ENCODE peak calls at places on chromosome 22, in six cellular contexts. R is T-helper 9 cell; A is MM.1S; P is fibroblast of the aortic adventitia; M is stimulated activated CD8-positive, alpha-beta memory T cell treated with anti-CD3 and anti-CD28 coated beads, Interleukin-4, amount 100 ng/mL, for 4 hours; F is NCI-H2081. Y is an unnamed sample.

GRCh38 chr22:36546932-36547331 is 18.0 kb upstream of the EIF3D start:
- DNase-seq in M (no peak), F (no peak), R (no peak), A (no peak), P (peak), Y (no peak)

GRCh38 chr22:43090130-43090789 is 1.1 kb upstream of the TTLL1 start:
- DNase-seq in F (peak), A (peak), M (no peak), R (no peak), P (peak), Y (peak)

GRCh38 chr22:29266564-29267461 is 968 bp downstream of the RHBDD3 start:
- DNase-seq in A (no peak), P (peak), F (no peak), M (no peak), R (no peak), Y (peak)

GRCh38 chr22:38570841-38571364 is 920 bp upstream of the DMC1 start:
- DNase-seq in R (peak), F (peak), A (peak), M (no peak), P (peak), Y (peak)

GRCh38 chr22:44382461-44383038 is 69.8 kb upstream of the SHISAL1 start:
- DNase-seq in F (no peak), R (no peak), M (no peak), P (no peak), A (no peak), Y (peak)

GRCh38 chr22:30221121-30221992 is 25.2 kb downstream of the LIF start:
- DNase-seq in M (peak), P (no peak), R (peak), A (peak), F (no peak), Y (peak)

GRCh38 chr22:37331811-37332536 is 49.7 kb downstream of the CYTH4 start:
- DNase-seq in P (no peak), A (no peak), F (no peak), R (no peak), M (no peak), Y (no peak)

GRCh38 chr22:48960981-48961655 is 866.6 kb downstream of the BRD1 start:
- DNase-seq in P (no peak), R (no peak), M (no peak), F (no peak), A (no peak), Y (peak)

GRCh38 chr22:23675502-23676415 is 15.1 kb upstream of the RGL4 start:
- DNase-seq in F (no peak), R (no peak), P (no peak), A (no peak), M (no peak), Y (peak)

GRCh38 chr22:37566329-37566837 is 6.1 kb downstream of the CDC42EP1 start:
- DNase-seq in F (no peak), P (no peak), A (no peak), M (peak), R (peak), Y (peak)

GRCh38 chr22:27152033-27152432 is 494.6 kb downstream of the MIAT start:
- DNase-seq in P (no peak), R (no peak), A (no peak), F (no peak), M (no peak), Y (no peak)

GRCh38 chr22:29873943-29874342 is 9.0 kb upstream of the MTMR3 start:
- DNase-seq in R (no peak), M (no peak), P (no peak), A (peak), F (no peak), Y (no peak)

GRCh38 chr22:32204856-32205722 is at the start of gene RFPL2:
- DNase-seq in R (no peak), F (no peak), M (no peak), A (no peak), P (peak), Y (peak)

GRCh38 chr22:42229455-42230149 is 40.9 kb downstream of the TCF20 start:
- DNase-seq in A (no peak), M (no peak), F (no peak), R (no peak), P (peak), Y (no peak)

GRCh38 chr22:20567993-20568417 is 60.6 kb downstream of the MED15 start:
- DNase-seq in A (no peak), M (no peak), P (peak), F (no peak), R (no peak), Y (no peak)

GRCh38 chr22:23553438-23553837 is 26.7 kb downstream of the IGLL1 start:
- DNase-seq in M (no peak), R (no peak), P (no peak), F (no peak), A (no peak), Y (no peak)

GRCh38 chr22:44862981-44863860 is 110.8 kb downstream of the ARHGAP8 start:
- DNase-seq in P (no peak), M (no peak), A (no peak), F (no peak), R (no peak), Y (no peak)

GRCh38 chr22:48574776-48575566 is 1252.7 kb downstream of the BRD1 start:
- DNase-seq in A (peak), M (no peak), R (no peak), P (no peak), F (peak), Y (peak)

GRCh38 chr22:25380141-25380747 is 160.8 kb downstream of the CRYBB2 start:
- DNase-seq in P (no peak), A (no peak), R (no peak), F (no peak), M (no peak), Y (peak)

GRCh38 chr22:29039148-29039547 is 22.5 kb downstream of the C22orf31 start:
- DNase-seq in R (no peak), M (no peak), A (no peak), F (no peak), P (no peak), Y (no peak)

GRCh38 chr22:33109532-33110148 is 51.5 kb upstream of the SYN3 start:
- DNase-seq in P (no peak), M (no peak), F (no peak), R (no peak), A (no peak), Y (no peak)

GRCh38 chr22:29269731-29270474 is 1.8 kb downstream of the EWSR1 start:
- DNase-seq in F (no peak), R (no peak), P (peak), M (no peak), A (peak), Y (no peak)

GRCh38 chr22:50001388-50002231 is 11.0 kb downstream of the IL17REL start:
- DNase-seq in M (no peak), F (no peak), P (no peak), R (no peak), A (no peak), Y (no peak)

GRCh38 chr22:49139492-49140151 is 688.1 kb downstream of the BRD1 start:
- DNase-seq in F (no peak), A (no peak), R (no peak), M (no peak), P (no peak), Y (no peak)

GRCh38 chr22:20509344-20510047 is 2.1 kb downstream of the MED15 start:
- DNase-seq in F (no peak), R (peak), P (peak), M (peak), A (peak), Y (peak)

GRCh38 chr22:29302681-29303465 is 3.6 kb upstream of the GAS2L1 start:
- DNase-seq in R (no peak), A (no peak), M (no peak), F (no peak), P (no peak), Y (peak)

GRCh38 chr22:20027966-20028854 is 7.3 kb downstream of the TANGO2 start:
- DNase-seq in F (no peak), A (no peak), P (peak), M (no peak), R (no peak), Y (peak)

GRCh38 chr22:36258750-36259619 is 6.1 kb downstream of the APOL1 start:
- DNase-seq in P (peak), M (no peak), F (no peak), A (peak), R (no peak), Y (peak)

GRCh38 chr22:24402460-24403192 is 24.8 kb upstream of the ADORA2A start:
- DNase-seq in P (peak), R (no peak), M (no peak), F (no peak), A (no peak), Y (peak)

GRCh38 chr22:20978419-20978818 is 3.7 kb upstream of the LZTR1 start:
- DNase-seq in R (no peak), A (no peak), F (no peak), M (no peak), P (no peak), Y (no peak)

GRCh38 chr22:41480397-41480735 is 11.4 kb downstream of the ACO2 start:
- DNase-seq in M (no peak), P (peak), R (no peak), A (no peak), F (no peak), Y (no peak)

GRCh38 chr22:48153726-48154125 is 1391.3 kb downstream of the TBC1D22A start:
- DNase-seq in P (no peak), A (no peak), R (no peak), F (peak), M (no peak), Y (peak)